ENCODE peak calls at places on chromosome 20, in four cellular contexts. C is fibroblast of mammary gland, Y is fibroblast of pulmonary artery, Q is tibial nerve. Z is an unnamed sample.

GRCh38 chr20:40471261-40471629 is 217.8 kb downstream of the MAFB start:
- DNase-seq in Y (no peak), Q (no peak), C (peak), Z (no peak)

GRCh38 chr20:35085477-35086225 is 7.0 kb downstream of the TRPC4AP start:
- DNase-seq in C (no peak), Y (no peak), Q (no peak), Z (no peak)

GRCh38 chr20:24337074-24337473 is 132.4 kb upstream of the SYNDIG1 start:
- DNase-seq in Q (no peak), Y (no peak), C (peak), Z (peak)

GRCh38 chr20:62141397-62142251 is 1.6 kb downstream of the PSMA7 start:
- DNase-seq in Y (peak), C (peak), Q (no peak), Z (peak)

GRCh38 chr20:59678286-59678685 is 73.9 kb downstream of the PHACTR3 start:
- DNase-seq in Q (no peak), C (no peak), Y (no peak), Z (no peak)

GRCh38 chr20:15146948-15147347 is 809.5 kb upstream of the FLRT3 start:
- DNase-seq in C (no peak), Q (no peak), Y (no peak), Z (no peak)

GRCh38 chr20:40434122-40434521 is 254.9 kb downstream of the MAFB start:
- DNase-seq in C (no peak), Q (no peak), Y (no peak), Z (no peak)

GRCh38 chr20:2485662-2486061 is 15.1 kb upstream of the SNRPB start:
- DNase-seq in C (no peak), Q (no peak), Y (no peak), Z (no peak)

GRCh38 chr20:45509091-45509490 is 6.3 kb downstream of the SPINT3 start:
- DNase-seq in Q (no peak), C (no peak), Y (no peak), Z (no peak)

GRCh38 chr20:1189827-1190226 is 5.0 kb upstream of the TMEM74B start:
- DNase-seq in C (no peak), Q (no peak), Y (no peak), Z (no peak)

GRCh38 chr20:25859649-25860530 is 163.2 kb upstream of the ZNF337 start:
- DNase-seq in C (peak), Q (peak), Y (peak), Z (peak)
- H3K4me3 ChIP-seq in C (no peak), Q (no peak), Y (no peak), Z (no peak)

GRCh38 chr20:5000263-5001173 is 792 bp downstream of the SLC23A2 start:
- DNase-seq in Y (no peak), C (peak), Q (peak), Z (peak)

GRCh38 chr20:5002077-5002413 is 735 bp upstream of the SLC23A2 start:
- DNase-seq in C (no peak), Y (no peak), Q (no peak), Z (no peak)

GRCh38 chr20:5003626-5004025 is 2.3 kb upstream of the SLC23A2 start:
- DNase-seq in C (no peak), Q (no peak), Y (no peak), Z (no peak)

GRCh38 chr20:4999788-5000187 is 1.5 kb downstream of the SLC23A2 start:
- DNase-seq in Y (no peak), C (no peak), Q (no peak), Z (no peak)

GRCh38 chr20:5001174-5002076 is at the start of gene SLC23A2:
- DNase-seq in C (no peak), Y (no peak), Q (no peak), Z (peak)
- H3K4me3 ChIP-seq in C (peak), Y (peak), Q (peak), Z (peak)

GRCh38 chr20:23253524-23253923 is 97.1 kb upstream of the NXT1 start:
- DNase-seq in Y (no peak), C (no peak), Q (no peak), Z (no peak)

GRCh38 chr20:23255658-23256385 is 94.8 kb upstream of the NXT1 start:
- DNase-seq in C (no peak), Q (no peak), Y (peak), Z (peak)

GRCh38 chr20:23255106-23255505 is 95.5 kb upstream of the NXT1 start:
- DNase-seq in Y (no peak), C (no peak), Q (no peak), Z (no peak)

GRCh38 chr20:23254505-23254904 is 96.1 kb upstream of the NXT1 start:
- DNase-seq in C (no peak), Q (no peak), Y (no peak), Z (no peak)

DNA sequence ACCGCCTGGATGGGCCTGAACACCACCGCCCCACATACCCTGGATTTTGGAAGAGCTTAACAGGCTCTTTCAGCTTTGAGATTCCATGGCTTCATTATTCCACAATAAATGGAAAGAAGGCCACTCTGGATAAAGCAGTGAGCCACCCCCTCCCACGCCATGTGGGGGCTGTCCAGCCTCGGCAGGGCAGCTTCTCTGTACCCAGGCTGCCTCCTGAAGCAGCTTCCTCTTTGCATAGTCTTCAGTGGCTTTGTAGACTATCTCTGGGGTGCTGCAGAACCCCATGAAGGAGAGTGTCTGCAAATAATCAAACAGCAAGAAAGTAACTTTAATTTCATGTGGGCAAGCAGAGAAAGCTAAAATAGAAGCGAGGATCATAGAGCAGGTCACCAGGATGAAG is 96.6 kb upstream of the NXT1 start:
- DNase-seq in C (no peak), Q (no peak), Y (no peak), Z (no peak)
- H3K4me3 ChIP-seq in C (no peak), Q (no peak), Y (no peak), Z (no peak)

GRCh38 chr20:20793570-20793969 is 81.1 kb upstream of the RALGAPA2 start:
- DNase-seq in Y (no peak), C (no peak), Q (no peak), Z (no peak)
- H3K4me3 ChIP-seq in Y (no peak), C (no peak), Q (no peak), Z (no peak)

GRCh38 chr20:33684533-33685327 is 1.5 kb downstream of the E2F1 start:
- DNase-seq in Y (peak), Q (no peak), C (no peak), Z (no peak)
- H3K4me3 ChIP-seq in Y (no peak), Q (no peak), C (peak), Z (peak)